ENCODE peak calls at places on chromosomes 4 and X, in five cellular contexts. K is lung, R is psoas muscle, S is left ventricle myocardium superior, U is left lung. E is an unnamed sample.
A peak's percentile ranks its signal among the peaks of the same experiment; 100 is the strongest.

GRCh38 chrX:153922932-153923857 is 2.9 kb downstream of the ARHGAP4 start:
- ATAC-seq in S (peak; percentile 70), R (peak; percentile 79), U (peak; percentile 48), K (no peak), E (peak; percentile 72)

GRCh38 chr4:74370912-74371311 is 6.0 kb downstream of the EREG start:
- ATAC-seq in U (peak; percentile 85), K (no peak), S (peak; percentile 74), R (no peak), E (peak; percentile 97)

GRCh38 chr4:124199755-124200154 is 512.8 kb downstream of the ANKRD50 start:
- ATAC-seq in S (no peak), U (peak; percentile 44), K (no peak), R (no peak), E (peak; percentile 60)

GRCh38 chr4:24884925-24885324 is 27.9 kb downstream of the CCDC149 start:
- ATAC-seq in R (no peak), K (no peak), S (no peak), U (no peak), E (no peak)

GRCh38 chr4:38760915-38761314 is 21.9 kb downstream of the TLR10 start:
- ATAC-seq in K (no peak), U (no peak), R (no peak), S (no peak), E (no peak)

GRCh38 chr4:105059337-105059736 is 87.3 kb upstream of the TET2 start:
- ATAC-seq in K (no peak), S (no peak), R (no peak), U (peak; percentile 17), E (no peak)

GRCh38 chr4:68463796-68464195 is 16.5 kb downstream of the TMPRSS11E start:
- ATAC-seq in U (no peak), K (no peak), R (no peak), S (no peak), E (no peak)

GRCh38 chr4:138572007-138572406 is 329.9 kb upstream of the SLC7A11 start:
- ATAC-seq in R (no peak), K (no peak), S (no peak), U (no peak), E (no peak)

GRCh38 chr4:109078724-109079123 is 223.7 kb downstream of the COL25A1 start:
- ATAC-seq in S (peak; percentile 61), K (no peak), R (no peak), U (peak; percentile 47), E (no peak)

GRCh38 chr4:17437396-17437795 is 74.5 kb downstream of the QDPR start:
- ATAC-seq in U (no peak), R (peak; percentile 33), S (peak; percentile 33), K (peak; percentile 27), E (no peak)

GRCh38 chr4:26459054-26459755 is 31.1 kb downstream of the CCKAR start:
- ATAC-seq in S (peak; percentile 43), K (peak; percentile 30), R (peak; percentile 77), U (peak; percentile 83), E (peak; percentile 87)

GRCh38 chrX:44224760-44225159 is 118.7 kb downstream of the EFHC2 start:
- ATAC-seq in S (no peak), K (no peak), R (no peak), U (no peak), E (no peak)

GRCh38 chr4:145154573-145154972 is 25.8 kb downstream of the OTUD4 start:
- ATAC-seq in R (peak; percentile 91), S (peak; percentile 80), U (peak; percentile 69), K (no peak), E (peak; percentile 88)

GRCh38 chr4:118816538-118817177 is 19.3 kb downstream of the SEC24D start:
- ATAC-seq in K (no peak), R (no peak), U (no peak), S (no peak), E (peak; percentile 83)

GRCh38 chr4:79025170-79025569 is 85.9 kb upstream of the PAQR3 start:
- ATAC-seq in U (peak; percentile 96), K (no peak), S (no peak), R (no peak), E (no peak)

GRCh38 chr4:80963051-80963450 is 67.5 kb upstream of the BMP3 start:
- ATAC-seq in K (no peak), S (no peak), R (no peak), U (no peak), E (peak; percentile 59)

GRCh38 chr4:95086532-95086931 is 328.8 kb downstream of the BMPR1B start:
- ATAC-seq in U (peak; percentile 96), K (no peak), S (no peak), R (no peak), E (no peak)

GRCh38 chr4:40723728-40724127 is 26.0 kb upstream of the NSUN7 start:
- ATAC-seq in K (peak; percentile 28), R (no peak), S (peak; percentile 47), U (peak; percentile 39), E (no peak)

GRCh38 chr4:38728651-38729141 is 54.1 kb downstream of the TLR10 start:
- ATAC-seq in S (no peak), U (peak; percentile 86), K (peak; percentile 69), R (no peak), E (no peak)

GRCh38 chr4:118770741-118771187 is 65.2 kb downstream of the SEC24D start:
- ATAC-seq in R (no peak), S (peak; percentile 72), U (no peak), K (no peak), E (peak; percentile 77)

E was measured in SK-N-SH treated with all-trans-retinoic acid at 6 μM for 48 hours.